ENCODE peak calls at places on chromosomes 2 and 18, in seven cellular contexts. S is right atrium auricular region, Y is upper lobe of right lung, U is PC-3, P is heart left ventricle, E is AG04450, Q is breast epithelium. W is an unnamed sample.

GRCh38 chr2:125160947-125161346 is 1135.9 kb downstream of the CNTNAP5 start:
- DNase-seq in S (no peak), Y (no peak), U (no peak), P (no peak), E (no peak), Q (no peak), W (no peak)

GRCh38 chr2:197286805-197287595 is 23.6 kb downstream of the ANKRD44 start:
- DNase-seq in S (peak), Y (no peak), U (peak), P (no peak), E (peak), Q (no peak), W (no peak)

GRCh38 chr2:190235101-190235500 is 84.5 kb downstream of the HIBCH start:
- DNase-seq in S (no peak), Y (no peak), U (no peak), P (no peak), E (no peak), Q (no peak), W (no peak)

GRCh38 chr2:188524519-188525113 is 232.9 kb downstream of the GULP1 start:
- DNase-seq in S (no peak), Y (no peak), U (peak), P (no peak), E (peak), Q (no peak), W (no peak)

GRCh38 chr2:96245609-96246390 is 20.0 kb downstream of the TMEM127 start:
- DNase-seq in S (no peak), Y (no peak), U (no peak), P (no peak), E (no peak), Q (no peak), W (no peak)

GRCh38 chr2:79713131-79713785 is 200.4 kb downstream of the CTNNA2 start:
- DNase-seq in S (no peak), Y (no peak), U (no peak), P (no peak), E (no peak), Q (no peak), W (no peak)

GRCh38 chr2:64063924-64064331 is 44.7 kb upstream of the VPS54 start:
- DNase-seq in S (no peak), Y (no peak), U (no peak), P (no peak), E (peak), Q (no peak), W (no peak)

GRCh38 chr2:68726608-68727367 is 7.8 kb upstream of the ARHGAP25 start:
- DNase-seq in S (peak), Y (no peak), U (peak), P (no peak), E (no peak), Q (no peak), W (no peak)

GRCh38 chr2:232636788-232637420 is 3.5 kb downstream of the EFHD1 start:
- DNase-seq in S (no peak), Y (no peak), U (no peak), P (no peak), E (no peak), Q (no peak), W (no peak)

GRCh38 chr18:75215663-75216062 is 5.1 kb downstream of the TSHZ1 start:
- DNase-seq in S (no peak), Y (no peak), U (no peak), P (no peak), E (no peak), Q (no peak), W (no peak)

GRCh38 chr2:102063360-102063947 is 71.7 kb downstream of the IL1R2 start:
- DNase-seq in S (peak), Y (peak), U (no peak), P (peak), E (no peak), Q (no peak), W (peak)

GRCh38 chr2:169808211-169808610 is 9.5 kb downstream of the SSB start:
- DNase-seq in S (no peak), Y (no peak), U (no peak), P (no peak), E (no peak), Q (no peak), W (no peak)

GRCh38 chr2:144403940-144404339 is 116.0 kb downstream of the ZEB2 start:
- DNase-seq in S (no peak), Y (peak), U (no peak), P (no peak), E (no peak), Q (no peak), W (no peak)

GRCh38 chr2:144504191-144504590 is 15.7 kb downstream of the ZEB2 start:
- DNase-seq in S (no peak), Y (no peak), U (no peak), P (no peak), E (no peak), Q (no peak), W (no peak)

GRCh38 chr18:73638709-73639108 is 508.9 kb downstream of the FBXO15 start:
- DNase-seq in S (no peak), Y (no peak), U (peak), P (no peak), E (no peak), Q (no peak), W (no peak)

GRCh38 chr2:119201815-119202214 is 21.8 kb upstream of the STEAP3 start:
- DNase-seq in S (no peak), Y (no peak), U (no peak), P (no peak), E (no peak), Q (no peak), W (no peak)

GRCh38 chr2:57907411-57907810 is 139.2 kb upstream of the VRK2 start:
- DNase-seq in S (no peak), Y (no peak), U (no peak), P (no peak), E (no peak), Q (no peak), W (no peak)

GRCh38 chr2:134198006-134198634 is 55.8 kb upstream of the MGAT5 start:
- DNase-seq in S (no peak), Y (no peak), U (no peak), P (no peak), E (no peak), Q (no peak), W (no peak)

GRCh38 chr2:99818842-99819241 is 323.5 kb downstream of the AFF3 start:
- DNase-seq in S (no peak), Y (no peak), U (peak), P (no peak), E (no peak), Q (no peak), W (no peak)
- TF ChIP-seq CTCF in S (no peak), Y (no peak), U (peak), P (no peak), E (peak), Q (no peak), W (no peak)

DNA sequence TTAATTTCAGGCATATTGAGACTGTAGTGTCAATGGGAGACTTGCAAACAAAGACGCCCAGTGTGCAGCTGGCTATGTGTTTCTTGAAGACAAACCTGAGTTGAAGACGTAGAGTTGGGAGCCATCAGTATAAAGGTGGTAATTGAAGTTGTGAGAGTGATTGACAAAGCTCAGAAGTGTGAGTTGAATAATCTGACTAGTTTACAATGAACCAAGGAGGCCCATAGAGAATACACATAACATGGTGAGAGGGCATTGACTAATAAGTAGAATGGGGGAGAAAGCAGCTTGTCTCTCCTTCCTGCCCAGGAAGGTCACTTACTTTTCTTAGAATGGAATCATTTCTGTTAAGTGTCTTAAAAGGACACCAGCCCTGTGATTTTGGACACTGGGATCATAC is 14.1 kb downstream of the SP110 start:
- DNase-seq in S (no peak), Y (no peak), U (no peak), P (no peak), E (no peak), Q (no peak), W (no peak)
- H3K4me3 ChIP-seq in S (no peak), Y (no peak), U (no peak), P (no peak), E (no peak), Q (no peak), W (no peak)

GRCh38 chr2:162327134-162327769 is 8.8 kb upstream of the IFIH1 start:
- DNase-seq in S (no peak), Y (no peak), U (peak), P (no peak), E (no peak), Q (no peak), W (no peak)
- TF ChIP-seq CTCF in S (peak), Y (peak), U (peak), P (peak), E (peak), Q (no peak), W (no peak)

GRCh38 chr18:25168011-25168410 is 184.0 kb downstream of the ZNF521 start:
- DNase-seq in S (no peak), Y (no peak), U (no peak), P (no peak), E (no peak), Q (no peak), W (no peak)

GRCh38 chr18:25169701-25170100 is 182.3 kb downstream of the ZNF521 start:
- DNase-seq in S (no peak), Y (no peak), U (no peak), P (no peak), E (no peak), Q (no peak), W (no peak)

GRCh38 chr18:25166113-25166512 is 185.9 kb downstream of the ZNF521 start:
- DNase-seq in S (no peak), Y (no peak), U (no peak), P (no peak), E (peak), Q (no peak), W (no peak)

GRCh38 chr18:25164837-25165791 is 186.9 kb downstream of the ZNF521 start:
- DNase-seq in S (no peak), Y (no peak), U (no peak), P (peak), E (peak), Q (no peak), W (no peak)

GRCh38 chr18:25164211-25164836 is 187.6 kb downstream of the ZNF521 start:
- DNase-seq in S (no peak), Y (no peak), U (no peak), P (no peak), E (no peak), Q (no peak), W (no peak)
- H3K4me3 ChIP-seq in S (peak), Y (peak), U (no peak), P (peak), E (peak), Q (peak), W (peak)